ENCODE peak calls at places on chromosomes 3 and 15, in four cellular contexts. C is NCI-H748 treated with DMSO at 0.1 percent for 48 hours, R is A549, F is NCI-H2029 treated with DMSO at 0.1 percent for 48 hours. M is an unnamed sample.
A peak's percentile ranks its signal among the peaks of the same experiment; 100 is the strongest.

GRCh38 chr3:52446631-52447511 is 2.0 kb upstream of the SEMA3G start:
- DNase-seq in C (peak; percentile 9), R (no peak), F (no peak), M (peak; percentile 56)

GRCh38 chr15:37095993-37096877 is 4.1 kb downstream of the MEIS2 start:
- DNase-seq in C (no peak), R (no peak), F (no peak), M (peak; percentile 68)

GRCh38 chr3:59862686-59863085 is 812.9 kb upstream of the CFAP20DC start:
- DNase-seq in C (no peak), R (peak; percentile 0), F (no peak), M (peak; percentile 91)

GRCh38 chr3:126102530-126102951 is 18.6 kb upstream of the SLC41A3 start:
- DNase-seq in C (no peak), R (no peak), F (no peak), M (no peak)

GRCh38 chr15:42084465-42085235 is 9.7 kb downstream of the PLA2G4D start:
- DNase-seq in C (peak; percentile 1), R (peak; percentile 66), F (no peak), M (peak; percentile 65)

GRCh38 chr3:117443014-117443413 is 733.4 kb downstream of the TUSC7 start:
- DNase-seq in C (no peak), R (no peak), F (no peak), M (no peak)

GRCh38 chr3:58023536-58023935 is 15.3 kb downstream of the FLNB start:
- DNase-seq in C (no peak), R (no peak), F (no peak), M (no peak)

GRCh38 chr15:90075420-90076289 is 26.6 kb downstream of the IDH2 start:
- DNase-seq in C (no peak), R (no peak), F (no peak), M (no peak)

GRCh38 chr3:65847947-65848346 is 190.8 kb downstream of the MAGI1 start:
- DNase-seq in C (no peak), R (no peak), F (no peak), M (no peak)

GRCh38 chr15:37038716-37039106 is 61.6 kb downstream of the MEIS2 start:
- DNase-seq in C (no peak), R (no peak), F (no peak), M (no peak)

GRCh38 chr3:113006350-113007056 is 15.7 kb downstream of the GTPBP8 start:
- DNase-seq in C (no peak), R (no peak), F (no peak), M (no peak)

GRCh38 chr15:52011711-52012144 is 7.3 kb upstream of the MAPK6 start:
- DNase-seq in C (peak; percentile 64), R (no peak), F (peak; percentile 76), M (peak; percentile 53)

GRCh38 chr3:169133178-169134161 is 530.0 kb downstream of the MECOM start:
- DNase-seq in C (no peak), R (no peak), F (no peak), M (peak; percentile 58)

GRCh38 chr3:30632065-30632464 is 25.7 kb downstream of the TGFBR2 start:
- DNase-seq in C (no peak), R (no peak), F (no peak), M (no peak)

GRCh38 chr15:76501726-76502125 is 165.2 kb downstream of the ISL2 start:
- DNase-seq in C (no peak), R (no peak), F (no peak), M (no peak)

GRCh38 chr3:12833226-12834161 is 7.9 kb downstream of the RPL32 start:
- DNase-seq in C (no peak), R (no peak), F (no peak), M (no peak)

GRCh38 chr3:170585937-170586310 is at the start of gene SLC7A14:
- DNase-seq in C (no peak), R (no peak), F (no peak), M (peak; percentile 22)

GRCh38 chr3:71302604-71303003 is 280.9 kb downstream of the FOXP1 start:
- DNase-seq in C (no peak), R (no peak), F (no peak), M (no peak)

GRCh38 chr3:54772707-54773106 is 155.2 kb downstream of the LRTM1 start:
- DNase-seq in C (no peak), R (no peak), F (no peak), M (no peak)

GRCh38 chr15:62348119-62348518 is 183.0 kb upstream of the C2CD4B start:
- DNase-seq in C (no peak), R (no peak), F (no peak), M (no peak)

GRCh38 chr3:135226057-135226456 is 431.0 kb downstream of the EPHB1 start:
- DNase-seq in C (no peak), R (no peak), F (no peak), M (no peak)

GRCh38 chr3:30606301-30607031 is at the start of gene TGFBR2:
- DNase-seq in C (peak; percentile 9), R (peak; percentile 96), F (peak; percentile 64), M (peak; percentile 92)

GRCh38 chr3:136366289-136366688 is 116.1 kb downstream of the PCCB start:
- DNase-seq in C (no peak), R (no peak), F (peak; percentile 58), M (no peak)

GRCh38 chr15:45136378-45136764 is 6.6 kb downstream of the DUOX1 start:
- DNase-seq in C (no peak), R (no peak), F (no peak), M (no peak)

GRCh38 chr3:141575879-141576743 is 89.3 kb downstream of the RASA2 start:
- DNase-seq in C (peak; percentile 14), R (peak; percentile 25), F (peak; percentile 32), M (peak; percentile 8)

GRCh38 chr3:44439499-44440295 is 37.8 kb downstream of the ZNF445 start:
- DNase-seq in C (no peak), R (no peak), F (no peak), M (peak; percentile 99)

GRCh38 chr3:122697952-122698625 is 17.4 kb downstream of the PARP14 start:
- DNase-seq in C (no peak), R (no peak), F (no peak), M (no peak)

GRCh38 chr3:131326307-131326706 is 55.3 kb upstream of the NUDT16 start:
- DNase-seq in C (no peak), R (no peak), F (no peak), M (no peak)

GRCh38 chr3:180870008-180870733 is 42.3 kb upstream of the FXR1 start:
- DNase-seq in C (no peak), R (no peak), F (no peak), M (peak; percentile 12)

GRCh38 chr15:74873756-74874424 is 725 bp upstream of the SCAMP2 start:
- DNase-seq in C (no peak), R (peak; percentile 65), F (no peak), M (no peak)

GRCh38 chr3:18046131-18046530 is 303.7 kb upstream of the TBC1D5 start:
- DNase-seq in C (no peak), R (no peak), F (no peak), M (no peak)

GRCh38 chr15:38490231-38490630 is 36.3 kb downstream of the FAM98B start:
- DNase-seq in C (no peak), R (no peak), F (no peak), M (no peak)